ENCODE peak calls at places on chromosomes 3 and 15, in seven cellular contexts. V is sigmoid colon; R is neural progenitor cell; X is activated CD4-positive, alpha-beta T cell treated with anti-CD3 and anti-CD28 coated beads, Interleukin-2, amount 50 U/mL, for 1 hour; A is iris pigment epithelial cell; C is activated T-helper 2 cell treated with anti-CD3 and anti-CD28 coated beads, Interferon-gamma antibody, Interleukin-2, Interleukin-4, amounts not matched to agents 10 μg/mL and 5 μg/mL and 100 μg/mL, durations not matched to agents 14 hours and 24 hours and 36 hours; E is endothelial cell of umbilical vein. F is an unnamed sample.

GRCh38 chr15:71271327-71271726 is 156.1 kb downstream of the THSD4 start:
- DNase-seq in V (no peak), R (no peak), X (no peak), A (no peak), C (no peak), E (no peak), F (no peak)

GRCh38 chr15:80404057-80404718 is at the start of gene ARNT2:
- DNase-seq in V (no peak), R (peak; percentile 84), X (no peak), A (no peak), C (no peak), E (no peak), F (no peak)

GRCh38 chr15:67914537-67915373 is 74.9 kb upstream of the RNU6-1 start:
- DNase-seq in V (peak; percentile 92), R (peak; percentile 71), X (no peak), A (peak; percentile 59), C (no peak), E (no peak), F (no peak)

GRCh38 chr3:58058654-58059263 is 50.5 kb downstream of the FLNB start:
- DNase-seq in V (no peak), R (no peak), X (no peak), A (no peak), C (no peak), E (no peak), F (no peak)

GRCh38 chr3:65534825-65535224 is 503.9 kb downstream of the MAGI1 start:
- DNase-seq in V (no peak), R (no peak), X (no peak), A (no peak), C (no peak), E (no peak), F (no peak)

GRCh38 chr3:160225181-160226025 is at the start of gene C3orf80:
- DNase-seq in V (peak; percentile 87), R (peak; percentile 85), X (peak; percentile 23), A (peak; percentile 31), C (peak; percentile 38), E (peak; percentile 57), F (peak; percentile 52)

GRCh38 chr3:38634133-38634532 is 15.4 kb downstream of the SCN5A start:
- DNase-seq in V (no peak), R (no peak), X (no peak), A (peak; percentile 37), C (no peak), E (no peak), F (no peak)

GRCh38 chr3:153090973-153091372 is 71.1 kb upstream of the RAP2B start:
- DNase-seq in V (no peak), R (peak; percentile 36), X (no peak), A (no peak), C (no peak), E (no peak), F (no peak)

GRCh38 chr3:132062535-132062934 is 27.7 kb upstream of the CPNE4 start:
- DNase-seq in V (no peak), R (no peak), X (no peak), A (no peak), C (no peak), E (no peak), F (no peak)

GRCh38 chr15:82789491-82789890 is 16.4 kb downstream of the FSD2 start:
- DNase-seq in V (no peak), R (no peak), X (no peak), A (peak; percentile 22), C (no peak), E (no peak), F (no peak)

GRCh38 chr3:178083906-178084823 is 452.1 kb upstream of the KCNMB2 start:
- DNase-seq in V (no peak), R (peak; percentile 43), X (no peak), A (peak; percentile 58), C (no peak), E (peak; percentile 78), F (no peak)

GRCh38 chr3:49911124-49911420 is 7.4 kb upstream of the MST1R start:
- DNase-seq in V (no peak), R (no peak), X (no peak), A (no peak), C (no peak), E (no peak), F (no peak)

GRCh38 chr3:29759443-29760033 is 478.7 kb downstream of the RBMS3 start:
- DNase-seq in V (no peak), R (peak; percentile 71), X (no peak), A (peak; percentile 75), C (no peak), E (peak; percentile 53), F (no peak)

GRCh38 chr15:29680806-29681485 is 141.3 kb downstream of the TJP1 start:
- DNase-seq in V (no peak), R (no peak), X (no peak), A (no peak), C (no peak), E (peak; percentile 29), F (peak; percentile 67)

GRCh38 chr3:123038751-123039150 is 11.2 kb upstream of the SEMA5B start:
- DNase-seq in V (no peak), R (no peak), X (no peak), A (no peak), C (no peak), E (no peak), F (no peak)

GRCh38 chr3:159814161-159814560 is 174.5 kb upstream of the IL12A start:
- DNase-seq in V (no peak), R (no peak), X (no peak), A (peak; percentile 53), C (no peak), E (no peak), F (peak; percentile 61)

GRCh38 chr3:138493804-138494606 is 59.6 kb downstream of the ESYT3 start:
- DNase-seq in V (no peak), R (no peak), X (no peak), A (peak; percentile 88), C (no peak), E (peak; percentile 13), F (no peak)

GRCh38 chr3:121651684-121652083 is 9.0 kb downstream of the HCLS1 start:
- DNase-seq in V (no peak), R (no peak), X (no peak), A (peak; percentile 26), C (no peak), E (peak; percentile 38), F (no peak)

GRCh38 chr3:46849686-46850467 is 13.4 kb downstream of the MYL3 start:
- DNase-seq in V (no peak), R (no peak), X (no peak), A (no peak), C (no peak), E (no peak), F (no peak)

GRCh38 chr3:27717200-27717852 is 4.8 kb downstream of the EOMES start:
- DNase-seq in V (no peak), R (no peak), X (no peak), A (no peak), C (no peak), E (no peak), F (no peak)

GRCh38 chr3:105513886-105514285 is 147.2 kb downstream of the ALCAM start:
- DNase-seq in V (no peak), R (no peak), X (no peak), A (peak; percentile 48), C (no peak), E (no peak), F (no peak)

GRCh38 chr3:39287859-39288221 is 8.0 kb upstream of the CX3CR1 start:
- DNase-seq in V (no peak), R (no peak), X (no peak), A (no peak), C (no peak), E (no peak), F (no peak)

GRCh38 chr15:33994005-33994615 is 25.8 kb downstream of the CHRM5 start:
- DNase-seq in V (no peak), R (peak; percentile 56), X (no peak), A (peak; percentile 65), C (no peak), E (peak; percentile 32), F (no peak)

GRCh38 chr3:99321261-99321660 is 317.1 kb upstream of the COL8A1 start:
- DNase-seq in V (no peak), R (no peak), X (no peak), A (no peak), C (no peak), E (peak; percentile 75), F (no peak)

GRCh38 chr3:101009386-101009785 is 16.2 kb upstream of the ABI3BP start:
- DNase-seq in V (no peak), R (no peak), X (no peak), A (peak; percentile 48), C (no peak), E (no peak), F (no peak)

GRCh38 chr3:193693774-193694173 is 100.8 kb downstream of the OPA1 start:
- DNase-seq in V (no peak), R (no peak), X (no peak), A (no peak), C (no peak), E (no peak), F (no peak)

GRCh38 chr3:197374951-197375560 is 76.6 kb upstream of the DLG1 start:
- DNase-seq in V (peak; percentile 20), R (no peak), X (no peak), A (no peak), C (no peak), E (no peak), F (no peak)

GRCh38 chr3:42502429-42503250 is at the start of gene VIPR1:
- DNase-seq in V (peak; percentile 71), R (peak; percentile 94), X (peak; percentile 95), A (no peak), C (peak; percentile 78), E (peak; percentile 47), F (peak; percentile 84)

GRCh38 chr3:70943886-70944285 is 631.4 kb upstream of the MDFIC2 start:
- DNase-seq in V (no peak), R (no peak), X (no peak), A (no peak), C (no peak), E (no peak), F (no peak)

GRCh38 chr3:31004025-31004678 is 109.7 kb upstream of the GADL1 start:
- DNase-seq in V (no peak), R (no peak), X (no peak), A (peak; percentile 89), C (no peak), E (peak; percentile 72), F (peak; percentile 48)

GRCh38 chr3:62566022-62566557 is 192.7 kb upstream of the FEZF2 start:
- DNase-seq in V (no peak), R (no peak), X (no peak), A (no peak), C (no peak), E (no peak), F (no peak)

GRCh38 chr3:177300039-177300833 is 103.0 kb upstream of the TBL1XR1 start:
- DNase-seq in V (no peak), R (peak; percentile 14), X (no peak), A (peak; percentile 78), C (no peak), E (peak; percentile 38), F (no peak)